ENCODE peak calls at places on chromosomes 12 and 14, in seven cellular contexts. K is CD4-positive, alpha-beta T cell; Q is DMS79; T is NCI-H1092 treated with DMSO at 0.1 percent for 48 hours; B is NCI-H1436; G is CD4-positive, alpha-beta memory T cell; L is hypothalamus. F is an unnamed sample.

GRCh38 chr12:77003244-77003643 is 62.1 kb downstream of the E2F7 start:
- DNase-seq in G (no peak), T (no peak), L (no peak), B (no peak), Q (no peak), K (no peak), F (no peak)

GRCh38 chr14:100530270-100531072 is 56.7 kb downstream of the BEGAIN start:
- DNase-seq in L (no peak), G (no peak), Q (no peak), B (no peak), T (no peak), K (no peak), F (no peak)

GRCh38 chr12:5796171-5797091 is 148.6 kb downstream of the ANO2 start:
- DNase-seq in B (no peak), G (no peak), T (peak), L (no peak), Q (no peak), K (no peak), F (no peak)

GRCh38 chr12:96578526-96579125 is 89.2 kb downstream of the CFAP54 start:
- DNase-seq in K (no peak), B (peak), Q (peak), G (peak), L (no peak), T (peak), F (no peak)

GRCh38 chr14:36271939-36272907 is 48.2 kb downstream of the MBIP start:
- DNase-seq in K (no peak), Q (peak), L (peak), G (peak), T (no peak), B (no peak), F (no peak)

GRCh38 chr14:78202976-78203375 is 32.8 kb downstream of the NRXN3 start:
- DNase-seq in B (peak), T (peak), G (no peak), Q (peak), L (no peak), K (no peak), F (no peak)

GRCh38 chr14:21102472-21103164 is 1.8 kb downstream of the TMEM253 start:
- DNase-seq in G (no peak), Q (no peak), L (no peak), B (no peak), K (no peak), T (no peak), F (no peak)

GRCh38 chr12:110917467-110917866 is 2.9 kb downstream of the MYL2 start:
- DNase-seq in Q (no peak), L (no peak), B (no peak), G (no peak), T (no peak), K (no peak), F (no peak)

GRCh38 chr14:89466460-89466859 is 49.4 kb upstream of the FOXN3 start:
- DNase-seq in G (peak), Q (no peak), L (no peak), T (no peak), K (no peak), B (no peak), F (no peak)

GRCh38 chr14:37819155-37820015 is 224.0 kb downstream of the TTC6 start:
- DNase-seq in Q (peak), T (no peak), G (no peak), B (no peak), K (no peak), L (no peak), F (no peak)

GRCh38 chr14:72894623-72895378 is 900 bp upstream of the DPF3 start:
- DNase-seq in B (no peak), L (no peak), G (peak), T (peak), Q (no peak), K (no peak), F (no peak)

GRCh38 chr14:99768381-99768780 is 24.8 kb upstream of the EML1 start:
- DNase-seq in B (no peak), G (no peak), L (no peak), Q (no peak), T (no peak), K (no peak), F (no peak)

GRCh38 chr12:116126610-116127009 is 150.9 kb downstream of the MED13L start:
- DNase-seq in T (no peak), L (no peak), G (no peak), B (no peak), Q (no peak), K (no peak), F (no peak)

GRCh38 chr12:38653650-38654049 is 251.7 kb downstream of the CPNE8 start:
- DNase-seq in K (no peak), L (no peak), T (no peak), Q (no peak), G (no peak), B (no peak), F (no peak)

GRCh38 chr12:121072147-121072546 is 33.1 kb upstream of the OASL start:
- DNase-seq in B (no peak), K (no peak), Q (no peak), T (no peak), L (no peak), G (no peak), F (no peak)

GRCh38 chr12:111598637-111599458 is at the start of gene ATXN2:
- DNase-seq in Q (peak), K (peak), T (peak), L (peak), B (peak), G (peak), F (peak)

GRCh38 chr14:75675265-75675960 is 14.4 kb downstream of the TTLL5 start:
- DNase-seq in Q (peak), B (no peak), G (no peak), K (no peak), L (no peak), T (no peak), F (no peak)